ENCODE peak calls at places on chromosomes 2 and 18, in ten cellular contexts. F, Y, C, I, Z, N, J, A, R and O are unnamed samples.

GRCh38 chr2:68569604-68570003 is 73.8 kb upstream of the PROKR1 start:
- DNase-seq in F (no peak), Y (peak; percentile 47), C (no peak), I (no peak), Z (no peak), N (no peak), J (no peak), A (no peak), R (no peak), O (no peak)

GRCh38 chr18:79887181-79888000 is 64.1 kb downstream of the SLC66A2 start:
- DNase-seq in F (peak; percentile 53), Y (no peak), C (peak; percentile 64), I (no peak), Z (no peak), N (peak; percentile 54), J (no peak), A (no peak), R (no peak), O (peak; percentile 51)

GRCh38 chr2:129135017-129135416 is 816.3 kb upstream of the HS6ST1 start:
- DNase-seq in F (no peak), Y (no peak), C (no peak), I (no peak), Z (no peak), N (no peak), J (no peak), A (no peak), R (no peak), O (no peak)

GRCh38 chr2:239884051-239884405 is 141.1 kb downstream of the NDUFA10 start:
- DNase-seq in F (no peak), Y (no peak), C (no peak), I (no peak), Z (no peak), N (no peak), J (no peak), A (no peak), R (no peak), O (no peak)

GRCh38 chr18:79680100-79680879 is 687 bp downstream of the CTDP1 start:
- DNase-seq in F (peak; percentile 45), Y (peak; percentile 58), C (no peak), I (peak; percentile 78), Z (peak; percentile 65), N (peak; percentile 93), J (no peak), A (peak; percentile 41), R (no peak), O (no peak)

GRCh38 chr2:178074123-178075005 is 1.8 kb upstream of the PDE11A start:
- DNase-seq in F (no peak), Y (peak; percentile 3), C (no peak), I (no peak), Z (no peak), N (no peak), J (no peak), A (peak; percentile 12), R (no peak), O (no peak)

GRCh38 chr2:121480826-121481225 is 49.9 kb upstream of the RNU4ATAC start:
- DNase-seq in F (peak; percentile 61), Y (peak; percentile 99), C (no peak), I (peak; percentile 67), Z (peak; percentile 10), N (no peak), J (no peak), A (peak; percentile 8), R (no peak), O (no peak)

GRCh38 chr2:231687133-231687852 is 21.0 kb upstream of the PTMA start:
- DNase-seq in F (peak; percentile 81), Y (peak; percentile 64), C (peak; percentile 90), I (peak; percentile 67), Z (peak; percentile 66), N (peak; percentile 93), J (peak; percentile 58), A (peak; percentile 54), R (no peak), O (peak; percentile 89)

GRCh38 chr2:29440921-29441623 is 325.9 kb downstream of the CLIP4 start:
- DNase-seq in F (no peak), Y (no peak), C (no peak), I (no peak), Z (no peak), N (no peak), J (no peak), A (no peak), R (no peak), O (no peak)

GRCh38 chr2:29446852-29447251 is 331.6 kb downstream of the CLIP4 start:
- DNase-seq in F (no peak), Y (no peak), C (no peak), I (no peak), Z (no peak), N (no peak), J (no peak), A (no peak), R (no peak), O (no peak)

GRCh38 chr2:29444150-29444549 is 328.9 kb downstream of the CLIP4 start:
- DNase-seq in F (no peak), Y (no peak), C (no peak), I (no peak), Z (peak; percentile 53), N (no peak), J (peak; percentile 16), A (no peak), R (no peak), O (no peak)

GRCh38 chr2:29443086-29443485 is 327.9 kb downstream of the CLIP4 start:
- DNase-seq in F (no peak), Y (no peak), C (no peak), I (no peak), Z (peak; percentile 82), N (no peak), J (no peak), A (no peak), R (no peak), O (no peak)

DNA sequence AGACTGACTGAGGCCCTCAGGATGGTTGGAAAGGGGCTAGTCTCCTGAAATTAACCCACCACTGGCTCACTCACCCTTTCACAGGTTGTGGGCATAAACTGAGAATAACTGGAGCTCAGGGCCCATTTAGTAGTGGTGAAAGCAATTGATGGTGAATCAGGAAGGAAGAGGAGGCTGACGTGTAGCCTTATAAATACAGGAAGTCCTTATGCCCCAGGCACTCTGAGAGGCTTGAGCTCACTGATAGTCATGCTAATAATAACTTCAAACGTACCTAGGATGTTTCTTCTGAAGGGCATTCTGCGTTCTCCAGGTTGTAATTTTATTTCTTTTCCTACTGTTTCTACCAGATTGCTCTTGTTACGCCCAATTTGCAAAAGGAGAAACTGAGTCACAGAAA is 328.4 kb downstream of the CLIP4 start:
- DNase-seq in F (no peak), Y (no peak), C (no peak), I (no peak), Z (peak; percentile 55), N (no peak), J (no peak), A (no peak), R (peak; percentile 52), O (no peak)
- H3K27ac ChIP-seq in F (no peak overlapping the region), Y (peak overlapping the region; percentile 72), C (no peak overlapping the region), I (no peak overlapping the region), Z (peak overlapping the region; percentile 88), N (no peak overlapping the region), J (no peak overlapping the region), A (no peak overlapping the region), R (no peak overlapping the region), O (no peak overlapping the region)

GRCh38 chr2:45700407-45701013 is 49.0 kb downstream of the PRKCE start:
- DNase-seq in F (no peak), Y (no peak), C (no peak), I (no peak), Z (no peak), N (no peak), J (no peak), A (no peak), R (no peak), O (no peak)

GRCh38 chr2:45699032-45699658 is 47.7 kb downstream of the PRKCE start:
- DNase-seq in F (no peak), Y (peak; percentile 53), C (no peak), I (no peak), Z (no peak), N (no peak), J (no peak), A (peak; percentile 29), R (no peak), O (no peak)

GRCh38 chr2:45697190-45697589 is 45.7 kb downstream of the PRKCE start:
- DNase-seq in F (no peak), Y (no peak), C (no peak), I (no peak), Z (no peak), N (no peak), J (no peak), A (no peak), R (no peak), O (no peak)

GRCh38 chr2:45696708-45697107 is 45.2 kb downstream of the PRKCE start:
- DNase-seq in F (no peak), Y (no peak), C (no peak), I (no peak), Z (no peak), N (no peak), J (no peak), A (no peak), R (no peak), O (no peak)

GRCh38 chr2:45698538-45698937 is 47.1 kb downstream of the PRKCE start:
- DNase-seq in F (no peak), Y (no peak), C (no peak), I (no peak), Z (no peak), N (no peak), J (no peak), A (no peak), R (no peak), O (no peak)
- H3K4me1 ChIP-seq in F (peaks cover 2% of the 10 kb centered on the region), Y (peaks cover 10% of the 10 kb centered on the region), C (no peaks in the 10 kb centered on the region), I (peaks cover 7% of the 10 kb centered on the region), Z (no peaks in the 10 kb centered on the region), N (peaks cover 10% of the 10 kb centered on the region), J (peaks cover 48% of the 10 kb centered on the region), A (no peaks in the 10 kb centered on the region), R (peaks cover 9% of the 10 kb centered on the region), O (peaks cover 7% of the 10 kb centered on the region)

DNA sequence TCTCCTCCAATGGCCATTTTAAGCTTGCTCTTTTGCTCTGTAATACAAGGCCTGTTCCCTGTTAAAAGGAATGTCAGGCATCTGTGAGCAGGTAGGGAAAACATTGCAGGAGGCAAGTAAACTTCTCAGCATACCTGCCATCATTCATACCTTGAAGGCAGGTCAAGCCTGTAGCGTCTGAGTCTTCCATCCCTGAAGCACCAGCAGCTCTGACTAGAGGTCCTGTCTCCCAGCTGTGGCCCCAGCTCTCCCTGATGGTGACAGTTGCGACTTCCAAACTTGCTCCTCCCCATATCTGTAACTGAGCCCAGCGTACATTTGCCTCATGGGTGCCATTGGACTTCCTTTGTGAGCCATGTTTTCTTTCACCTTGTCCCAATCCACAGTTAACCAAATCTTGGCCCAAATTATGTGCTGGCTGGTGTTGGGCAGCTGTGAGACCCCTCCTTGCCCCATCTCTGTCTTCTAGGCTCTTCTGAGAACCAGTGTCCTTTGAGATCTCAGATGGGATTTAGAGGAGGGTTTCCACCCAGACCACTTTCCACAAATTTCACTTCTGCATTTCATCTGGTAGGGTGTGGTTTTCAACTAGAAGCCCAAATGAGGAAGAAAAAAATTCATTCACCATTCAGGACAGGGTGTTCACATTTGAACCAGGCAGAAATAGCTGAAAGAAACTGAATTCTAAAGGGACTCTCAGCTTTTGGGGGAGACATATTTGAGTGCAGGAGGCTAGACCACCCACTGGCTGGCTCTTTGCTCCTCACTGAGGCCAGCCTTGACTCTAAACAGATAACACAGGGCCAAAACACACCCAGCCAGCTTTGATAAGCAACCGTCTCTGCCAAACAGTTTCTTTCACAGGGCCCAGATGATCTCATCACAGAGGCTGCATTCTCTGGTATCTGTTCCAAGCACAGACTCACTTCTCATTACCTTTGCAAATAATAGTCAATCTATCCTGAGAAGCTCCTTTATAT is 66.4 kb upstream of the MSH2 start:
- DNase-seq in F (peak; percentile 53), Y (peak; percentile 24), C (no peak), I (peak; percentile 49), Z (peak; percentile 68), N (no peak), J (no peak), A (no peak), R (no peak), O (no peak)
- H3K27ac ChIP-seq in F (no peak overlapping the region), Y (no peak overlapping the region), C (no peak overlapping the region), I (peak overlapping the region; percentile 80), Z (peak overlapping the region; percentile 88), N (peak overlapping the region; percentile 58), J (no peak overlapping the region), A (no peak overlapping the region), R (no peak overlapping the region), O (no peak overlapping the region)

GRCh38 chr2:217897816-217898806 is 104.7 kb downstream of the TNS1 start:
- DNase-seq in F (peak; percentile 78), Y (no peak), C (no peak), I (peak; percentile 40), Z (peak; percentile 98), N (no peak), J (peak; percentile 57), A (no peak), R (no peak), O (peak; percentile 93)

GRCh38 chr2:217901400-217901799 is 101.4 kb downstream of the TNS1 start:
- DNase-seq in F (no peak), Y (no peak), C (no peak), I (no peak), Z (no peak), N (no peak), J (no peak), A (no peak), R (no peak), O (no peak)

GRCh38 chr2:217900780-217901360 is 101.9 kb downstream of the TNS1 start:
- DNase-seq in F (no peak), Y (no peak), C (no peak), I (no peak), Z (no peak), N (no peak), J (no peak), A (no peak), R (no peak), O (no peak)

GRCh38 chr2:217900010-217900779 is 102.6 kb downstream of the TNS1 start:
- DNase-seq in F (no peak), Y (no peak), C (no peak), I (peak; percentile 40), Z (no peak), N (no peak), J (no peak), A (no peak), R (no peak), O (peak; percentile 80)

GRCh38 chr2:217899231-217900009 is 103.4 kb downstream of the TNS1 start:
- DNase-seq in F (peak; percentile 86), Y (peak; percentile 90), C (peak; percentile 94), I (peak; percentile 89), Z (peak; percentile 85), N (no peak), J (peak; percentile 65), A (no peak), R (peak; percentile 58), O (peak; percentile 90)
- H3K4me1 ChIP-seq in F (peaks cover 63% of the 10 kb centered on the region), Y (peaks cover 16% of the 10 kb centered on the region), C (peaks cover 4% of the 10 kb centered on the region), I (peaks cover 45% of the 10 kb centered on the region), Z (peaks cover 83% of the 10 kb centered on the region), N (peaks cover 40% of the 10 kb centered on the region), J (peaks cover 87% of the 10 kb centered on the region), A (peaks cover 35% of the 10 kb centered on the region), R (no peaks in the 10 kb centered on the region), O (peaks cover 78% of the 10 kb centered on the region)